ENCODE peak calls at places on chromosome 10, in five cellular contexts. One of them, this sample, is unnamed.

GRCh38 chr10:6701289-6701688 is 121.2 kb upstream of the PRKCQ start:
- DNase-seq in MM.1S: no peak
- DNase-seq in GM23248: no peak
- DNase-seq in neural progenitor cell: peak; percentile 18
- DNase-seq in GM23338: peak; percentile 53
- DNase-seq in this sample: no peak

GRCh38 chr10:3077940-3078630 is 10.7 kb downstream of the PFKP start:
- DNase-seq in MM.1S: no peak
- DNase-seq in GM23248: no peak
- DNase-seq in neural progenitor cell: peak; percentile 55
- DNase-seq in GM23338: peak; percentile 23
- DNase-seq in this sample: no peak

GRCh38 chr10:94521276-94522250 is 24.0 kb upstream of the HELLS start:
- DNase-seq in MM.1S: no peak
- DNase-seq in GM23248: no peak
- DNase-seq in neural progenitor cell: no peak
- DNase-seq in GM23338: no peak
- DNase-seq in this sample: no peak

GRCh38 chr10:48803831-48804584 is 119.3 kb downstream of the WDFY4 start:
- DNase-seq in MM.1S: no peak
- DNase-seq in GM23248: no peak
- DNase-seq in neural progenitor cell: no peak
- DNase-seq in GM23338: peak; percentile 16
- DNase-seq in this sample: no peak

GRCh38 chr10:55742487-55742886 is 618.6 kb downstream of the ZWINT start:
- DNase-seq in MM.1S: no peak
- DNase-seq in GM23248: no peak
- DNase-seq in neural progenitor cell: no peak
- DNase-seq in GM23338: no peak
- DNase-seq in this sample: no peak

GRCh38 chr10:129765664-129766550 is 198.2 kb downstream of the EBF3 start:
- DNase-seq in MM.1S: no peak
- DNase-seq in GM23248: no peak
- DNase-seq in neural progenitor cell: no peak
- DNase-seq in GM23338: no peak
- DNase-seq in this sample: no peak

GRCh38 chr10:95742529-95742884 is 13.5 kb upstream of the ENTPD1 start:
- DNase-seq in MM.1S: no peak
- DNase-seq in GM23248: no peak
- DNase-seq in neural progenitor cell: no peak
- DNase-seq in GM23338: no peak
- DNase-seq in this sample: peak; percentile 19

GRCh38 chr10:74255800-74256422 is 104.9 kb downstream of the ADK start:
- DNase-seq in MM.1S: no peak
- DNase-seq in GM23248: peak; percentile 11
- DNase-seq in neural progenitor cell: peak; percentile 35
- DNase-seq in GM23338: no peak
- DNase-seq in this sample: peak; percentile 79

GRCh38 chr10:114647545-114648138 is 10.4 kb downstream of the ABLIM1 start:
- DNase-seq in MM.1S: no peak
- DNase-seq in GM23248: peak; percentile 42
- DNase-seq in neural progenitor cell: no peak
- DNase-seq in GM23338: no peak
- DNase-seq in this sample: no peak

GRCh38 chr10:43292745-43293676 is 26.1 kb upstream of the RASGEF1A start:
- DNase-seq in MM.1S: peak; percentile 63
- DNase-seq in GM23248: peak; percentile 72
- DNase-seq in neural progenitor cell: peak; percentile 77
- DNase-seq in GM23338: peak; percentile 77
- DNase-seq in this sample: peak; percentile 78

GRCh38 chr10:124366343-124366742 is 52.4 kb downstream of the OAT start:
- DNase-seq in MM.1S: no peak
- DNase-seq in GM23248: no peak
- DNase-seq in neural progenitor cell: no peak
- DNase-seq in GM23338: no peak
- DNase-seq in this sample: no peak

GRCh38 chr10:132364594-132364970 is 32.4 kb upstream of the PWWP2B start:
- DNase-seq in MM.1S: no peak
- DNase-seq in GM23248: peak; percentile 22
- DNase-seq in neural progenitor cell: no peak
- DNase-seq in GM23338: no peak
- DNase-seq in this sample: no peak

GRCh38 chr10:27359792-27360320 is 119.3 kb upstream of the ACBD5 start:
- DNase-seq in MM.1S: no peak
- DNase-seq in GM23248: no peak
- DNase-seq in neural progenitor cell: no peak
- DNase-seq in GM23338: no peak
- DNase-seq in this sample: no peak

GRCh38 chr10:78401882-78402367 is 368.3 kb downstream of the RPS24 start:
- DNase-seq in MM.1S: no peak
- DNase-seq in GM23248: no peak
- DNase-seq in neural progenitor cell: peak; percentile 55
- DNase-seq in GM23338: peak; percentile 49
- DNase-seq in this sample: no peak

GRCh38 chr10:131111474-131112080 is 199.9 kb downstream of the TCERG1L start:
- DNase-seq in MM.1S: no peak
- DNase-seq in GM23248: no peak
- DNase-seq in neural progenitor cell: no peak
- DNase-seq in GM23338: no peak
- DNase-seq in this sample: no peak

GRCh38 chr10:110870823-110871235 is 899 bp upstream of the PDCD4 start:
- DNase-seq in MM.1S: no peak
- DNase-seq in GM23248: peak; percentile 74
- DNase-seq in neural progenitor cell: peak; percentile 17
- DNase-seq in GM23338: no peak
- DNase-seq in this sample: no peak

GRCh38 chr10:110872145-110872983 is 636 bp downstream of the PDCD4 start:
- DNase-seq in MM.1S: peak; percentile 50
- DNase-seq in GM23248: peak; percentile 89
- DNase-seq in neural progenitor cell: peak; percentile 93
- DNase-seq in GM23338: peak; percentile 87
- DNase-seq in this sample: peak; percentile 43

GRCh38 chr10:110872984-110873569 is 1.3 kb downstream of the PDCD4 start:
- DNase-seq in MM.1S: no peak
- DNase-seq in GM23248: peak; percentile 23
- DNase-seq in neural progenitor cell: peak; percentile 26
- DNase-seq in GM23338: no peak
- DNase-seq in this sample: no peak

GRCh38 chr10:110868981-110869380 is 2.7 kb upstream of the PDCD4 start:
- DNase-seq in MM.1S: no peak
- DNase-seq in GM23248: no peak
- DNase-seq in neural progenitor cell: no peak
- DNase-seq in GM23338: no peak
- DNase-seq in this sample: no peak

DNA sequence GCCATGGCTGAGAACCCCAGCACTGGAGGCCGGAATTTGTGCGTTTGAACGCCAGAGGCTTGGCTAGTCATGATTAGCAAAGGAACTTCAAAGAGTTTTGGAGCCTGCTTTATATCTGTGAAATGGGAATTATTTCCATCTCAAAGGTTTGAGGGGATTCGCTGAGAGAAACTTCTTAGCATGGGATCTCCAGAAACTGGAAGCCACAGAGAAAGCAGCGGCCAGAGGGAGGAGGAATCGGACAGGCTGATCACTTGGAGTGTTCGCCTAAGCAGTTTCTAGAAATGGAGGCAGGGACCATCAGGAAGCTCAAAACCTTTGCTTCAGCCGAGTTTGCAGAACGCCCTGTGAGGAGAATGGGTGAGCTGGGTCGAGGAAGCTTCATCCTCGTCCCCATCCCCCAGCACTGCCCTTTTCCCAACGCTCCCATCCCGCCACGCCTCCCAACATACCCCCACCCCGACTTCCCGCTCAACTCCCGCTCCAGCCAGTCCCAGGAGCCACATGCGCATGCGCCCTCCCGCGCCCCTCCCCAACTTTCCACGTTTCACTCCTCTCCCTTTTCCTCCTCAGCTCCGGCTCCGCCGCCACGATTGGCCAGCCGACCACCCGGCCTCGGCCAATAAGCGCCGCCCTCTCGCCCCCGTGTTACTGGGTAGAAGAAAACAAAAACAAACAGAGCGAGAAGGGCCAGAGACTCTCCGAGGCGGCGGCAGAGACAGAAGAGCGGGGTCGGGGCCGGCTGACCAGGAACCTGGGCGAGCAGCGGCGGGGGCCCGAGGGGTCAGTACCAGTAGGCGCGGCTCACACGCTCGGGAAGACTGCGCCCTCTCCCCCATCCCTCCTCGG is at the start of gene PDCD4:
- DNase-seq in MM.1S: peak; percentile 93
- DNase-seq in GM23248: peak; percentile 98
- DNase-seq in neural progenitor cell: peak; percentile 99
- DNase-seq in GM23338: peak; percentile 99
- DNase-seq in this sample: peak; percentile 93
- H3F3A ChIP-seq in MM.1S: peaks cover 22% of the 10 kb centered on the region
- H3F3A ChIP-seq in GM23248: peaks cover 14% of the 10 kb centered on the region
- H3F3A ChIP-seq in neural progenitor cell: peaks cover 27% of the 10 kb centered on the region
- H3F3A ChIP-seq in GM23338: no peaks in the 10 kb centered on the region
- H3F3A ChIP-seq in this sample: no peaks in the 10 kb centered on the region

DNA sequence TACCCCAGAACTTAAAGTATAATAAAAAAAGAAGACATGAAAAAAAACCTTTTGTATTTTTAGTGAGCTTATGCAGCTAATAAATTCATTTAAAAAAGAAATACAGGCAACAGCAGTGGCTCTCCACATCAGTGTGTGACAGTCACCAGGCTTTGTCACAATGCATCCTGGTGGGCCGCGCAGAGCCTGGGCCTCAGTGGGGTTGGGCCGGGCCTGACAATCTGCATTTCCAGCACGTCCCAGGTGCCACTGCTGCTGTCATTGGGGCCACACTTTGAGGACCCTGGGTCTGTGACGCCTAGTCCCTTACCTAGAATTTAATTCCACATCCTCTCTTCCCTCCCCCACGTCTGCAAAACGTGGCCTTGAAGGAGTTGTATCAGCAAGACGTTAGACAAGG is 284.5 kb downstream of the ADARB2 start:
- DNase-seq in MM.1S: no peak
- DNase-seq in GM23248: no peak
- DNase-seq in neural progenitor cell: no peak
- DNase-seq in GM23338: no peak
- DNase-seq in this sample: no peak
- H3K27ac ChIP-seq in MM.1S: no peak overlapping the region
- H3K27ac ChIP-seq in GM23248: no peak overlapping the region
- H3K27ac ChIP-seq in neural progenitor cell: no peak overlapping the region
- H3K27ac ChIP-seq in GM23338: no peak overlapping the region
- H3K27ac ChIP-seq in this sample: no peak overlapping the region

GRCh38 chr10:80407836-80408197 is 534 bp upstream of the PRXL2A start:
- DNase-seq in MM.1S: no peak
- DNase-seq in GM23248: peak; percentile 9
- DNase-seq in neural progenitor cell: peak; percentile 46
- DNase-seq in GM23338: peak; percentile 47
- DNase-seq in this sample: no peak
- TF ChIP-seq EZH2phosphoT487 in MM.1S: no peak
- TF ChIP-seq EZH2phosphoT487 in GM23248: no peak
- TF ChIP-seq EZH2phosphoT487 in neural progenitor cell: no peak
- TF ChIP-seq EZH2phosphoT487 in GM23338: no peak
- TF ChIP-seq EZH2phosphoT487 in this sample: no peak

GRCh38 chr10:17112566-17112965 is 17.0 kb downstream of the CUBN start:
- DNase-seq in MM.1S: no peak
- DNase-seq in GM23248: no peak
- DNase-seq in neural progenitor cell: no peak
- DNase-seq in GM23338: no peak
- DNase-seq in this sample: no peak
- H3F3A ChIP-seq in MM.1S: no peaks in the 10 kb centered on the region
- H3F3A ChIP-seq in GM23248: peaks cover 11% of the 10 kb centered on the region
- H3F3A ChIP-seq in neural progenitor cell: no peaks in the 10 kb centered on the region
- H3F3A ChIP-seq in GM23338: no peaks in the 10 kb centered on the region
- H3F3A ChIP-seq in this sample: no peaks in the 10 kb centered on the region

DNA sequence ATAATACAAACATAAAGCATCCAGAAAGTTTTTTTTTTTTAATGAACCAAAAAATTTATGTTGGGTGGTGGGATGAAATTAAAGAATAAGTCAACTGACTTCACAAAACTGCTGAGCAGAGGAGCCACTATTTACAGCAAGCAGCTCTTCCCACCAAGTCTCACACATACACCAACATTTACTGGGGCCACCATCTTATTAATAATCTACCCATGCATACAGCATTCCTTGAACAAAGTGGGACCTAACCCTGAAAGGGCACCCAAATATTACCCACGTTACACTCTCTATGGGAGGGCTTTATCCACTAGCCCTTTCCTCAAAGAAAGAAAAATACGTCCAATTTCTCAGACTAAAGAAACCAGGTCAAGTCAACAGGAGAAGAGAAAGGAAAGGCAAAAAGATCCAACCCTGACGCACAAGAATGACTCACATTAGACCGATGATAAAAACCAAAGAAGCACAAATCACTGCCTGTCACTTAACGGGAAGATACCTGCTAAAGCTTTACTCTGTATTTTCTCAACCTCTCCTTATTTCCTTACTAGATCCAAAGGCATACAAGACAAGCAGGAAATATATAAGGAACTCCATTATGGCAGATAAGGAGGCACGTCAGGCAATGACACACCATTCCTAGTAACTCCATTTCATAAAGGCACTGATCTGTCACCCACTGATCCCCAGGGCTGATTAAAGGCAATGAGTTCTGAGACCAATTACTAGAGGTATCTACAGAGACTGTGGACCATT is 141.8 kb upstream of the ASAH2 start:
- DNase-seq in MM.1S: no peak
- DNase-seq in GM23248: no peak
- DNase-seq in neural progenitor cell: no peak
- DNase-seq in GM23338: no peak
- DNase-seq in this sample: peak; percentile 94
- H3K27ac ChIP-seq in MM.1S: no peak overlapping the region
- H3K27ac ChIP-seq in GM23248: no peak overlapping the region
- H3K27ac ChIP-seq in neural progenitor cell: no peak overlapping the region
- H3K27ac ChIP-seq in GM23338: no peak overlapping the region
- H3K27ac ChIP-seq in this sample: peak overlapping the region; percentile 81

DNA sequence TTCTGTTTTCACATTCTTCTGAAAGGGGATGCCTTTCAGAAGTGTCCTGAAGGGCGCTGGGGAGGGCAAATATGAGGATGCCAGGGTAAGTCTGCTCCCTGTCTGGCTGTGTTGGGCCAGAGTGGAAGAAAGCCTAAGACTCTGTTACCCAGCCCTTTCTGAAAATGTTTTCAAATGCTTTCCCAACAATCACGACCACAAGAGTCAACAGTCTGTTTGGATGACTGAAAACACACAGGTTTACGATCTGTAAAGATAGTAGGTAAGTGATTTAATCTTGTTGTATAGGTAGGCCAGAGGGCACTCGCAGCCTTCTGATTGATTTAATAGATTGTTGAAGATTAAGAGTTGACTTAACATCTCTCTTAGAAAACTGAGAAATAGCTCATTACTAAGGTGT is 13.2 kb downstream of the SGPL1 start:
- DNase-seq in MM.1S: no peak
- DNase-seq in GM23248: no peak
- DNase-seq in neural progenitor cell: no peak
- DNase-seq in GM23338: no peak
- DNase-seq in this sample: peak; percentile 98
- TF ChIP-seq EZH2phosphoT487 in MM.1S: no peak
- TF ChIP-seq EZH2phosphoT487 in GM23248: no peak
- TF ChIP-seq EZH2phosphoT487 in neural progenitor cell: no peak
- TF ChIP-seq EZH2phosphoT487 in GM23338: no peak
- TF ChIP-seq EZH2phosphoT487 in this sample: no peak